ENCODE peak calls at places on chromosomes 1 and 21, in five cellular contexts. R is ELR; C is EH; Q is stimulated activated CD4-positive, alpha-beta T cell treated with anti-CD3 and anti-CD28 coated beads, Interleukin-1b, Interleukin-23, amount 100 ng/mL, for 1 hour; D is transverse colon. P is an unnamed sample.

GRCh38 chr1:5950994-5951749 is 41.1 kb downstream of the NPHP4 start:
- DNase-seq in Q (no peak), C (no peak), R (no peak), D (no peak), P (no peak)

GRCh38 chr1:212286437-212287131 is 1.4 kb downstream of the PPP2R5A start:
- DNase-seq in C (peak), D (no peak), R (peak), Q (no peak), P (peak)

GRCh38 chr1:67570473-67571143 is 114.4 kb upstream of the GADD45A start:
- DNase-seq in Q (no peak), R (peak), D (no peak), C (peak), P (peak)

GRCh38 chr1:218538341-218538740 is 193.2 kb downstream of the TGFB2 start:
- DNase-seq in D (no peak), C (no peak), Q (no peak), R (no peak), P (no peak)

GRCh38 chr1:8089535-8090228 is 63.6 kb upstream of the ERRFI1 start:
- DNase-seq in Q (no peak), C (peak), R (peak), D (no peak), P (no peak)

GRCh38 chr1:46288485-46289133 is 14.8 kb downstream of the LRRC41 start:
- DNase-seq in C (peak), R (peak), D (no peak), Q (no peak), P (peak)

GRCh38 chr1:7404046-7404742 is 366.9 kb upstream of the VAMP3 start:
- DNase-seq in Q (no peak), C (no peak), R (no peak), D (no peak), P (no peak)

GRCh38 chr1:201896951-201897391 is 8.3 kb downstream of the SHISA4 start:
- DNase-seq in C (peak), Q (no peak), R (peak), D (peak), P (no peak)

GRCh38 chr21:28789571-28789970 is 203.1 kb downstream of the LTN1 start:
- DNase-seq in C (no peak), Q (no peak), R (no peak), D (no peak), P (no peak)

GRCh38 chr1:14710331-14710730 is 111.8 kb downstream of the KAZN start:
- DNase-seq in C (no peak), Q (no peak), D (no peak), R (no peak), P (no peak)

GRCh38 chr1:12542596-12543592 is 75.1 kb downstream of the DHRS3 start:
- DNase-seq in D (no peak), Q (no peak), C (peak), R (no peak), P (no peak)

GRCh38 chr1:215845224-215845902 is 278.3 kb downstream of the KCTD3 start:
- DNase-seq in C (peak), D (no peak), Q (no peak), R (peak), P (peak)

GRCh38 chr1:47984175-47984789 is 12.9 kb downstream of the TRABD2B start:
- DNase-seq in Q (no peak), C (no peak), D (no peak), R (no peak), P (no peak)

GRCh38 chr1:77614037-77614436 is 68.4 kb downstream of the ZZZ3 start:
- DNase-seq in D (no peak), Q (no peak), C (no peak), R (no peak), P (no peak)

GRCh38 chr1:117664314-117664713 is 58.5 kb downstream of the TENT5C start:
- DNase-seq in Q (no peak), R (no peak), C (no peak), D (no peak), P (no peak)

GRCh38 chr1:73604739-73605138 is 593.2 kb downstream of the LRRIQ3 start:
- DNase-seq in C (no peak), R (peak), Q (no peak), D (no peak), P (no peak)

GRCh38 chr21:32335601-32336575 is 37.2 kb downstream of the MRAP start:
- DNase-seq in Q (no peak), D (no peak), R (no peak), C (no peak), P (no peak)

GRCh38 chr1:162908780-162909179 is 47.8 kb upstream of the CCDC190 start:
- DNase-seq in R (peak), C (peak), D (no peak), Q (no peak), P (no peak)